ENCODE peak calls at places on chromosomes 2 and 18, in five cellular contexts. One of them, this sample, is unnamed.
A peak's percentile ranks its signal among the peaks of the same experiment; 100 is the strongest.

GRCh38 chr2:111099402-111099801 is 21.3 kb upstream of the BCL2L11 start:
- DNase-seq in adrenal gland: no peak
- DNase-seq in endodermal cell: no peak
- DNase-seq in substantia nigra: no peak
- DNase-seq in lower lobe of right lung: no peak
- DNase-seq in this sample: no peak

GRCh38 chr2:128584296-128584900 is 265.7 kb upstream of the HS6ST1 start:
- DNase-seq in adrenal gland: no peak
- DNase-seq in lower lobe of right lung: no peak
- DNase-seq in substantia nigra: no peak
- DNase-seq in endodermal cell: no peak
- DNase-seq in this sample: no peak

GRCh38 chr2:114122861-114123391 is 233.0 kb downstream of the ACTR3 start:
- DNase-seq in endodermal cell: no peak
- DNase-seq in lower lobe of right lung: no peak
- DNase-seq in substantia nigra: no peak
- DNase-seq in adrenal gland: no peak
- DNase-seq in this sample: no peak

GRCh38 chr2:172102159-172102857 is 392 bp downstream of the DLX2 start:
- DNase-seq in endodermal cell: peak; percentile 86
- DNase-seq in substantia nigra: no peak
- DNase-seq in adrenal gland: no peak
- DNase-seq in lower lobe of right lung: no peak
- DNase-seq in this sample: no peak

GRCh38 chr2:60735496-60736250 is 20.4 kb upstream of the PAPOLG start:
- DNase-seq in endodermal cell: peak; percentile 77
- DNase-seq in lower lobe of right lung: no peak
- DNase-seq in substantia nigra: no peak
- DNase-seq in adrenal gland: no peak
- DNase-seq in this sample: no peak

GRCh38 chr2:17799301-17800126 is 16.7 kb upstream of the MSGN1 start:
- DNase-seq in lower lobe of right lung: no peak
- DNase-seq in substantia nigra: no peak
- DNase-seq in endodermal cell: no peak
- DNase-seq in adrenal gland: no peak
- DNase-seq in this sample: no peak

GRCh38 chr2:162537651-162538050 is 193.7 kb downstream of the GCA start:
- DNase-seq in lower lobe of right lung: no peak
- DNase-seq in adrenal gland: no peak
- DNase-seq in endodermal cell: no peak
- DNase-seq in substantia nigra: no peak
- DNase-seq in this sample: no peak

GRCh38 chr2:134839649-134840048 is 1.2 kb downstream of the ACMSD start:
- DNase-seq in adrenal gland: no peak
- DNase-seq in endodermal cell: no peak
- DNase-seq in substantia nigra: no peak
- DNase-seq in lower lobe of right lung: no peak
- DNase-seq in this sample: no peak

GRCh38 chr18:55300469-55301195 is 287.4 kb downstream of the TCF4 start:
- DNase-seq in adrenal gland: no peak
- DNase-seq in substantia nigra: no peak
- DNase-seq in lower lobe of right lung: no peak
- DNase-seq in endodermal cell: no peak
- DNase-seq in this sample: no peak

GRCh38 chr2:18475884-18476283 is 84.6 kb downstream of the RDH14 start:
- DNase-seq in adrenal gland: no peak
- DNase-seq in lower lobe of right lung: no peak
- DNase-seq in endodermal cell: no peak
- DNase-seq in substantia nigra: no peak
- DNase-seq in this sample: no peak

GRCh38 chr2:152560163-152560562 is 157.1 kb downstream of the PRPF40A start:
- DNase-seq in lower lobe of right lung: no peak
- DNase-seq in endodermal cell: no peak
- DNase-seq in substantia nigra: no peak
- DNase-seq in adrenal gland: no peak
- DNase-seq in this sample: no peak

GRCh38 chr2:50952596-50952995 is 79.3 kb downstream of the NRXN1 start:
- DNase-seq in substantia nigra: no peak
- DNase-seq in endodermal cell: no peak
- DNase-seq in lower lobe of right lung: no peak
- DNase-seq in adrenal gland: no peak
- DNase-seq in this sample: no peak

DNA sequence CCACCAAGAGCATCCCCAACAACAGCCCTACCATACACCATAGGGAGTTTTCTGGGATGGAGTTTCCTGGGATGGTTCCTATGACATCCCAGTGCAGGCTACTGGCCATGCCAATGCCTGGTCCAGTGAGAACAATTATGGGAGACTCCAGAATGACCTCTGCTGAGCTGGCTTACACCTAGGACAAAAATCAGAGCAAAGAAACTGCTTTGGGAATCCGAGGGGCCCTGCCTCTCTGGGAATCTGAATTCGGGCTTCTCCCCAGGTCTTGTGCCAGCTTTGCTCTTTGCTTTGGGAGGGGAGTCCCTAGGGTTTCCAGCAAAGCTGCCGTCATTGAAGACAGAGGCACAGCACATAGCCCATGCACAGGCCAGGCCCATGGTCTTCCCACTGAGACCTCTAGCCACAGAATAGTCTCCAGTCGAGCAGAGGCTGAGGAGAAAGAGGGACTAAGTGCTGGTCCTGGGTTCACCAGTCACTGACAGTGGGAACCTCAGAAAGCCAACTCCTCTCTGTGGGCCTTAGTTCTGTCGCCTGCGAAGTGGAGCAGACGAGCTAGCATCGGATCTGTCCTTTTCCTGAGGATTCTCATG is 11.4 kb upstream of the LBH start:
- DNase-seq in endodermal cell: no peak
- DNase-seq in adrenal gland: no peak
- DNase-seq in substantia nigra: no peak
- DNase-seq in lower lobe of right lung: no peak
- DNase-seq in this sample: no peak
- H3K27ac ChIP-seq in endodermal cell: no peak overlapping the region
- H3K27ac ChIP-seq in adrenal gland: no peak overlapping the region
- H3K27ac ChIP-seq in substantia nigra: no peak overlapping the region
- H3K27ac ChIP-seq in lower lobe of right lung: no peak overlapping the region
- H3K27ac ChIP-seq in this sample: no peak overlapping the region

GRCh38 chr2:239113164-239113563 is 265.3 kb downstream of the TWIST2 start:
- DNase-seq in endodermal cell: no peak
- DNase-seq in lower lobe of right lung: no peak
- DNase-seq in substantia nigra: no peak
- DNase-seq in adrenal gland: no peak
- DNase-seq in this sample: peak; percentile 52
- H3K27ac ChIP-seq in endodermal cell: no peak overlapping the region
- H3K27ac ChIP-seq in lower lobe of right lung: peak overlapping the region; percentile 22
- H3K27ac ChIP-seq in substantia nigra: peak overlapping the region; percentile 18
- H3K27ac ChIP-seq in adrenal gland: no peak overlapping the region
- H3K27ac ChIP-seq in this sample: no peak overlapping the region

DNA sequence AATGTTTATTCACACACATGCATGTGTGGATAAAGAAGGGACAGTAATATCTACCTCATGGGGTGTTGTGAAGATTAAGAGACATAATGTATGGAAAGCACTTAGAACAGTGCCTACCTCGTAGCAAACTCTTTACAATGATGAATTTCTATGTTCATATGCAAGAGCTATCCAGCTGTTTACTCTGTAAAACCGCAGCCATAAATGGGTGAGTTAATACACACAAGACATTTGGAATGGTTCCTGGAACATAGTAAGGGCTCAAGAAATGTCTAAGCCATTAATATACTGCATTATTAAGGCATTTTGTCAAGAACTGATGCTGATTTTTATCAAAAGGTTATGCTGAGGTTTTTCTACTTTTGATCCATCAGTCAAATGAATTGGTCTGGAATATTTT is 1076.2 kb downstream of the TSN start:
- DNase-seq in adrenal gland: no peak
- DNase-seq in substantia nigra: no peak
- DNase-seq in endodermal cell: no peak
- DNase-seq in lower lobe of right lung: no peak
- DNase-seq in this sample: no peak
- H3K27ac ChIP-seq in adrenal gland: no peak overlapping the region
- H3K27ac ChIP-seq in substantia nigra: no peak overlapping the region
- H3K27ac ChIP-seq in endodermal cell: no peak overlapping the region
- H3K27ac ChIP-seq in lower lobe of right lung: no peak overlapping the region
- H3K27ac ChIP-seq in this sample: no peak overlapping the region

DNA sequence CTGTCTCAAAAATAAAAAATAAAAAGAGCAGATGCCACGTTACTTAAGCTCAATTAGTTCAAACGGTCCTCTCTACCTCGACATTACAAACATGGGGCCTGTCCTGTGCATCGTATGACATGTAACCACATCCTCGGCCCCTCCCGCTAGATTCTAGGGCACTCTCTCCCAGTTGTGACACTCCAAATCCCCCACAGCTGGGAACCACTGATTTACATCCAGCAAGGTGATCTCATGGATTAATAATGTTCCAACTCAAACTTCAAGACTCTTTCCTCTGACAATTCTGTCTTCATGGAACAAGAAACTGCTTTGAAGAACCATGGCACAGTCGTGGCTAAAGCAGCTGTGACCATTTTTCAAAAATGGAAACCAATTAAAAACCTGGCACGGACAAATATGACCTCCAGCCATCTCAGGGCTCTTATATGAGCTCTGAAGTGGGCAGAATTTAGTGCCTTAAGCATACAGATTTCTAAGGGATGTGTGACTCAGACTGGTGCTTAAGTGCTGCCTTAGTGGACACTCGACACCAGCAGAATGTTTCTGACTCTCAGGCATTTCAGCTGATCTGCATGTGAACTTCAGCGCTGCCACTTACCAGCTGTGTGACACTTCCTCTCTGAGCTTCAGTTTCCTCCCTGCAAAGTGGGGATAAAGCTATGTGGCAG is 31.7 kb upstream of the ASAP2 start:
- DNase-seq in endodermal cell: peak; percentile 66
- DNase-seq in substantia nigra: no peak
- DNase-seq in adrenal gland: no peak
- DNase-seq in lower lobe of right lung: peak; percentile 68
- DNase-seq in this sample: no peak
- H3K27ac ChIP-seq in endodermal cell: no peak overlapping the region
- H3K27ac ChIP-seq in substantia nigra: no peak overlapping the region
- H3K27ac ChIP-seq in adrenal gland: no peak overlapping the region
- H3K27ac ChIP-seq in lower lobe of right lung: peak overlapping the region; percentile 33
- H3K27ac ChIP-seq in this sample: no peak overlapping the region

GRCh38 chr2:231163011-231163410 is 35.4 kb upstream of the ARMC9 start:
- DNase-seq in endodermal cell: no peak
- DNase-seq in lower lobe of right lung: no peak
- DNase-seq in adrenal gland: no peak
- DNase-seq in substantia nigra: no peak
- DNase-seq in this sample: no peak

GRCh38 chr2:231162036-231162345 is 36.4 kb upstream of the ARMC9 start:
- DNase-seq in lower lobe of right lung: no peak
- DNase-seq in adrenal gland: peak; percentile 44
- DNase-seq in endodermal cell: no peak
- DNase-seq in substantia nigra: no peak
- DNase-seq in this sample: no peak

GRCh38 chr2:231160701-231161100 is 35.9 kb upstream of the HTR2B start:
- DNase-seq in adrenal gland: no peak
- DNase-seq in endodermal cell: no peak
- DNase-seq in substantia nigra: no peak
- DNase-seq in lower lobe of right lung: no peak
- DNase-seq in this sample: no peak

GRCh38 chr2:231159306-231159705 is 34.5 kb upstream of the HTR2B start:
- DNase-seq in adrenal gland: no peak
- DNase-seq in endodermal cell: no peak
- DNase-seq in lower lobe of right lung: no peak
- DNase-seq in substantia nigra: no peak
- DNase-seq in this sample: no peak

DNA sequence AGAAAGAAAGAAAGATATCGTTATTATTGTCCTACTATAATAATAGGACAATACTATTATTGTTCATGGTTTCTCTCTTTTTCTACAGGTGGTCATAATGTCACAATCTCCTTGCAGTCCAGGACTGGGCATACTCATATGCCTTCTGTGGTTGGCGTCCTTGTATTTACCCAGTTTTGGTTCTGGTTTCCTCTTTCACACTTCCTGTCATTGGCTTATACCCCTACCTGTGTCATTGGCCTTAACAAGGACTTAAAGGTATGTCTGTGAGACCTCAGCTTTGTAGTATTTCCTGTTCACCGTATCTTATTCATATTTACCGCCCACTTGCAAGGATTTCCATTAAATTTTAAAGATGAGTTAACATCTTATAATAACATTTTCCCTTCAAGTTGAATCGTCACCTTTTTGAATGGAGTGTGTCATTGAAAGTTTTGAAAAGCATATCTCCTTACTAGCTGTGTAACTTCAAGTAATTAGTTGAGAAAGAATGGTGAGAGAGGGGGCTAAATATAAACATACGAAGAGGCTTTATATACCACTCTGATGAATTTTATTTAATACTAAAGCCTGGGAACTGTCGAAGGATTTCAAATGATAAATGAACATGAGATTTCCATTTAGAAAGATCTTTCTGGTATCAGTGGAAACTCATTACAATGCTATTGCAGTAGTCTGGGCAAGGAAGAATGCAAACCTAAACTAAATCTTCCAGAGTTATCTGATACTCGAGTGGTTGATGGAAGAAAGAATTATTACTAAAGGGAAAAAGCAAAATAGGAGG is 36.6 kb upstream of the HTR2B start:
- DNase-seq in substantia nigra: no peak
- DNase-seq in adrenal gland: no peak
- DNase-seq in endodermal cell: no peak
- DNase-seq in lower lobe of right lung: no peak
- DNase-seq in this sample: no peak
- H3K27ac ChIP-seq in substantia nigra: no peak overlapping the region
- H3K27ac ChIP-seq in adrenal gland: peak overlapping the region; percentile 84
- H3K27ac ChIP-seq in endodermal cell: no peak overlapping the region
- H3K27ac ChIP-seq in lower lobe of right lung: peak overlapping the region; percentile 52
- H3K27ac ChIP-seq in this sample: peak overlapping the region; percentile 14

GRCh38 chr18:48336332-48336731 is 72.9 kb downstream of the ZBTB7C start:
- DNase-seq in adrenal gland: no peak
- DNase-seq in substantia nigra: no peak
- DNase-seq in endodermal cell: no peak
- DNase-seq in lower lobe of right lung: no peak
- DNase-seq in this sample: no peak
- H3K27ac ChIP-seq in adrenal gland: no peak overlapping the region
- H3K27ac ChIP-seq in substantia nigra: no peak overlapping the region
- H3K27ac ChIP-seq in endodermal cell: no peak overlapping the region
- H3K27ac ChIP-seq in lower lobe of right lung: peak overlapping the region; percentile 59
- H3K27ac ChIP-seq in this sample: no peak overlapping the region

This sample was measured in body of pancreas.